ENCODE peak calls at places on chromosomes 3 and 15, in nine cellular contexts. H is H9; R is neural progenitor cell; P is adrenal gland; M is ovary; S is astrocyte; Z is PC-9; U is CD8-positive, alpha-beta T cell; Y is colonic mucosa. J is an unnamed sample.
A peak's percentile ranks its signal among the peaks of the same experiment; 100 is the strongest.

GRCh38 chr15:77027111-77027696 is 32.3 kb downstream of the PSTPIP1 start:
- DNase-seq in H (no peak), R (no peak), P (no peak), M (no peak), S (no peak), Z (no peak), U (peak; percentile 6), Y (peak; percentile 15), J (peak; percentile 44)

GRCh38 chr3:63726656-63727055 is 74.2 kb downstream of the SNTN start:
- DNase-seq in H (no peak), R (no peak), P (no peak), M (no peak), S (peak; percentile 21), Z (no peak), U (no peak), Y (no peak), J (no peak)

GRCh38 chr3:113495035-113495434 is 19.9 kb downstream of the SPICE1 start:
- DNase-seq in H (no peak), R (peak; percentile 34), P (peak; percentile 40), M (no peak), S (peak; percentile 9), Z (peak; percentile 46), U (peak; percentile 38), Y (peak; percentile 55), J (no peak)

GRCh38 chr15:83983634-83984458 is 251.7 kb upstream of the GOLGA6L4 start:
- DNase-seq in H (no peak), R (no peak), P (no peak), M (no peak), S (no peak), Z (no peak), U (no peak), Y (no peak), J (no peak)

GRCh38 chr3:8164145-8164544 is 337.5 kb upstream of the LMCD1 start:
- DNase-seq in H (no peak), R (no peak), P (no peak), M (no peak), S (no peak), Z (no peak), U (no peak), Y (no peak), J (no peak)

GRCh38 chr3:87674397-87675161 is 384.2 kb downstream of the CGGBP1 start:
- DNase-seq in H (no peak), R (no peak), P (no peak), M (no peak), S (no peak), Z (no peak), U (no peak), Y (no peak), J (no peak)

GRCh38 chr15:44015555-44015954 is 179.5 kb downstream of the FRMD5 start:
- DNase-seq in H (no peak), R (no peak), P (no peak), M (no peak), S (no peak), Z (no peak), U (no peak), Y (no peak), J (no peak)

GRCh38 chr3:120645083-120645800 is 36.8 kb downstream of the HGD start:
- DNase-seq in H (no peak), R (peak; percentile 6), P (no peak), M (no peak), S (peak; percentile 40), Z (no peak), U (no peak), Y (no peak), J (no peak)

GRCh38 chr15:48842501-48842900 is 31.6 kb upstream of the CEP152 start:
- DNase-seq in H (no peak), R (no peak), P (peak; percentile 57), M (no peak), S (no peak), Z (no peak), U (no peak), Y (no peak), J (no peak)

GRCh38 chr15:60972301-60972700 is 256.8 kb downstream of the RORA start:
- DNase-seq in H (no peak), R (no peak), P (no peak), M (no peak), S (peak; percentile 94), Z (no peak), U (no peak), Y (no peak), J (no peak)

GRCh38 chr3:8822141-8822540 is 52.7 kb upstream of the OXTR start:
- DNase-seq in H (no peak), R (no peak), P (no peak), M (no peak), S (peak; percentile 55), Z (peak; percentile 40), U (no peak), Y (no peak), J (no peak)

GRCh38 chr3:176574736-176575135 is 622.5 kb downstream of the TBL1XR1 start:
- DNase-seq in H (no peak), R (no peak), P (no peak), M (no peak), S (peak; percentile 47), Z (no peak), U (no peak), Y (no peak), J (no peak)

DNA sequence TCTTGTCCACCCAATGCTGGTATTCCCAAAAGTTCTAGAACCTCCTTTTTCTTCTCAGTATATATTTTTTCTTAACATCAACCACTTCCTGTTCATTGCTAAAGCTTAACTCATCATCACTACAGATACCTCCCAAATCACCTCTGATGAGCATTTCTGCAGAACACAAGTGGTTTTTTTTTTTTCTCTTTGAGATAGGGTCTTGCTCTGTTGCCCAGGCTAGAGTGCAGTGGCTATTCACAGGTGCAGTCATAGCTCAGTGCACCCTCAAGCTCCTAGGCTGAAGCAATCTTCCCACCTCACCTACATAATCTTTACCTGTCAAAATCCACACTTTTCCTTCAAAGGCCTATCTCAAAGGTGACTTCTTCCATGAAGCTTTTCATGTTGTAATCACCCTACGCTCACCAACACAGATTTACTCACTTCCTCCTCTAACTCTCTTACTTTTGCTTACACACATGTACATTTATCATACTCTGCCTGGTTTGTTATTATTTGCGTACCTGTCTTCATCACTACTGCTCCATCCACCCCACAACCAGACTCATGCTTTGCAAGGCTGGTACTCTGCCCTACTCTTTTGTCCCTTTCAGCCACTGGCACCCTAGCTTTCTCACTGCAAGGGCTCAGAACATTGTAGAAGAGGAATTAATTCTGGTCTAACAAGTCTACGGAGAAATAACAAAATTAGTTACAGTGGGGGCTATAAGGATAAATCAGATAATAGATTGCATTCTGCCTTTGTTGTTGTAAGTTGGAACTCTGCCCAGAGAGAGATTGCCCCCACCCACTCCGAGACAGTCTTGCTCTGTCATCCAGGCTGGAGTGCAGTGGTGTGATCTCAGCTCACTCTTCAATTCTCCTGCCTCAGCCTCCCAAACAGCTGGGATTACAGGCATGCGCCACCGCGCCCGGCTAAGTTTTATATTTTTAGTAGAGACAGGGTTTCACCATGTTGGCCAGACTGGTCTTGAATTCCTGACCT is 27.5 kb downstream of the HERC1 start:
- DNase-seq in H (no peak), R (no peak), P (no peak), M (no peak), S (peak; percentile 10), Z (no peak), U (no peak), Y (no peak), J (no peak)
- H3K4me1 ChIP-seq in H (peaks cover 4% of the 10 kb centered on the region), R (no peaks in the 10 kb centered on the region), P (peaks cover 6% of the 10 kb centered on the region), M (peaks cover 4% of the 10 kb centered on the region), S (no peaks in the 10 kb centered on the region), Z (no peaks in the 10 kb centered on the region), U (peaks cover 75% of the 10 kb centered on the region), Y (no peaks in the 10 kb centered on the region), J (peaks cover under 1% of the 10 kb centered on the region)

DNA sequence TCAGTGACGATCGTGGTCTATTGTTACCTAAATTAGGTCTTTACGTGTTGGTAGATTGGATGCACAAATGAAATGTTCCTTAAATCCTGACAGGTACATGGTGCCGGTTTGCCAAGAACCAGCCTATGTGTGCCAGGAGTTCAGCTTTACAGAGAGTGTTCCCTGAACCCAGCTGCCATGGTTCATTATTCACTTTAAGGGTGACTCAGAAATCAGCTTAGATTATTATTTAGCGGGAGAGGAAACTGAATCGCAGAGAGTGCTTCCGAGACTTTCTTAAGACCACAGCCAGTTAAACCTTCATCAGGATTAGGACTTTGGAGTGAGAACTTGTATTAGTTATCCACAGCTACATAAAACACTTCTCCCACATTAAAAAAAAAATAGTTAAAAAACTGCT is 21.5 kb downstream of the FAM43A start:
- DNase-seq in H (no peak), R (no peak), P (no peak), M (no peak), S (no peak), Z (peak; percentile 32), U (no peak), Y (no peak), J (no peak)
- TF ChIP-seq CTCF in H (no peak), R (no peak), P (no peak), M (no peak), S (no peak), Z (no peak), U (no peak), Y (no peak), J (no peak)

GRCh38 chr3:11558918-11559815 is 84.5 kb downstream of the VGLL4 start:
- DNase-seq in H (peak; percentile 29), R (no peak), P (no peak), M (no peak), S (no peak), Z (no peak), U (no peak), Y (no peak), J (peak; percentile 70)
- H3K27ac ChIP-seq in H (no peak overlapping the region), R (no peak overlapping the region), P (no peak overlapping the region), M (peak overlapping the region; percentile 44), S (peak overlapping the region; percentile 95), Z (no peak overlapping the region), U (no peak overlapping the region), Y (no peak overlapping the region), J (peak overlapping the region; percentile 85)

GRCh38 chr3:18208856-18209255 is 216.3 kb downstream of the SATB1 start:
- DNase-seq in H (no peak), R (no peak), P (no peak), M (no peak), S (no peak), Z (no peak), U (no peak), Y (no peak), J (no peak)

GRCh38 chr3:18215639-18216038 is 209.5 kb downstream of the SATB1 start:
- DNase-seq in H (no peak), R (no peak), P (no peak), M (no peak), S (no peak), Z (no peak), U (no peak), Y (no peak), J (no peak)

GRCh38 chr3:18216996-18217395 is 208.1 kb downstream of the SATB1 start:
- DNase-seq in H (no peak), R (no peak), P (no peak), M (no peak), S (no peak), Z (no peak), U (no peak), Y (no peak), J (no peak)

GRCh38 chr3:18207232-18207631 is 217.9 kb downstream of the SATB1 start:
- DNase-seq in H (no peak), R (no peak), P (no peak), M (no peak), S (no peak), Z (no peak), U (no peak), Y (no peak), J (no peak)

DNA sequence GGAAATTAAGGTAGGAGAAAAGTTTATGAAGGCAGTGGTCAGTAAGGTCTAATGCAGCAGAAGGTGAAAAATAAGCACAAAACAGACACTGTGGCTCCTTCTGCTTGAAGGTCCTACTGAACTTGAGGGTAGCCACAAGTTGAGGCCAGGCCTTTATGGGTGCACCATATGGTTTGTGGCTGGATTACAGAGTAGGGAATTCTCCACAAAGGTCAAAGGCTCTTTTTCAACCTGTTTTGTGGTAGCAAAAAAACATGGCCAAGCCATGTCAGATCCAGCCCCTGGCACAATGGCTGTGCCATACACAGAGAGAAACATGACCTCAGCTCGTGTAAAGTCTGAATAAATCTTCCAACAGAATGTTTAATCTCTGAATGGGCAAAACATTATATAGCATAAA is 214.0 kb downstream of the SATB1 start:
- DNase-seq in H (no peak), R (no peak), P (no peak), M (no peak), S (no peak), Z (no peak), U (no peak), Y (no peak), J (no peak)
- H3K4me1 ChIP-seq in H (no peaks in the 10 kb centered on the region), R (no peaks in the 10 kb centered on the region), P (no peaks in the 10 kb centered on the region), M (no peaks in the 10 kb centered on the region), S (no peaks in the 10 kb centered on the region), Z (no peaks in the 10 kb centered on the region), U (peaks cover 10% of the 10 kb centered on the region), Y (no peaks in the 10 kb centered on the region), J (no peaks in the 10 kb centered on the region)